ENCODE peak calls at places on chromosomes 16 and 17, in nine cellular contexts. Z, R, H, F, J, O, G, M and K are unnamed samples.

GRCh38 chr17:81511550-81511799 is 1.1 kb downstream of the ACTG1 start:
- DNase-seq in Z (no peak), R (no peak), H (no peak), F (no peak), J (no peak), O (no peak), G (no peak), M (no peak), K (no peak)

GRCh38 chr17:77581480-77581879 is 377.0 kb upstream of the TNRC6C start:
- DNase-seq in Z (no peak), R (peak; percentile 45), H (no peak), F (no peak), J (no peak), O (no peak), G (no peak), M (peak; percentile 59), K (no peak)

GRCh38 chr16:47779201-47780016 is 318.3 kb downstream of the PHKB start:
- DNase-seq in Z (peak; percentile 51), R (peak; percentile 11), H (no peak), F (no peak), J (no peak), O (no peak), G (peak; percentile 8), M (peak; percentile 52), K (no peak)

GRCh38 chr17:1907818-1908698 is 78.3 kb downstream of the RPA1 start:
- DNase-seq in Z (no peak), R (no peak), H (peak; percentile 41), F (no peak), J (no peak), O (peak; percentile 67), G (no peak), M (peak; percentile 53), K (no peak)

GRCh38 chr16:31876955-31877828 is 3.6 kb downstream of the ZNF267 start:
- DNase-seq in Z (no peak), R (peak; percentile 46), H (no peak), F (no peak), J (no peak), O (no peak), G (no peak), M (peak; percentile 95), K (no peak)

GRCh38 chr16:56451753-56452689 is 667 bp downstream of the OGFOD1 start:
- DNase-seq in Z (no peak), R (peak; percentile 11), H (peak; percentile 28), F (no peak), J (no peak), O (no peak), G (no peak), M (peak; percentile 45), K (no peak)

GRCh38 chr17:45222273-45222993 is 748 bp downstream of the FMNL1 start:
- DNase-seq in Z (no peak), R (no peak), H (peak; percentile 62), F (no peak), J (no peak), O (no peak), G (no peak), M (no peak), K (no peak)

GRCh38 chr16:87076950-87077749 is 240.0 kb downstream of the C16orf95 start:
- DNase-seq in Z (no peak), R (peak; percentile 79), H (peak; percentile 91), F (peak; percentile 36), J (peak; percentile 69), O (no peak), G (no peak), M (peak; percentile 57), K (no peak)

GRCh38 chr16:87471278-87472141 is 21.3 kb downstream of the ZCCHC14 start:
- DNase-seq in Z (no peak), R (no peak), H (no peak), F (no peak), J (no peak), O (no peak), G (no peak), M (no peak), K (no peak)

GRCh38 chr16:80806957-80807356 is 2.6 kb upstream of the CDYL2 start:
- DNase-seq in Z (no peak), R (peak; percentile 7), H (no peak), F (no peak), J (no peak), O (no peak), G (no peak), M (peak; percentile 81), K (no peak)

GRCh38 chr16:87697256-87697655 is 68.5 kb downstream of the KLHDC4 start:
- DNase-seq in Z (peak; percentile 73), R (no peak), H (no peak), F (no peak), J (no peak), O (no peak), G (no peak), M (no peak), K (no peak)

GRCh38 chr17:44581868-44582267 is 24.6 kb downstream of the FZD2 start:
- DNase-seq in Z (peak; percentile 25), R (peak; percentile 68), H (peak; percentile 37), F (no peak), J (no peak), O (no peak), G (no peak), M (no peak), K (no peak)

GRCh38 chr16:55499951-55500350 is 8.9 kb upstream of the LPCAT2 start:
- DNase-seq in Z (no peak), R (peak; percentile 40), H (no peak), F (peak; percentile 26), J (no peak), O (no peak), G (no peak), M (peak; percentile 100), K (no peak)

GRCh38 chr16:50742521-50743150 is 750 bp downstream of the CYLD start:
- DNase-seq in Z (no peak), R (no peak), H (peak; percentile 44), F (no peak), J (no peak), O (no peak), G (peak; percentile 62), M (peak; percentile 55), K (peak; percentile 35)

GRCh38 chr16:88454315-88455057 is 1.4 kb downstream of the ZFPM1 start:
- DNase-seq in Z (no peak), R (peak; percentile 46), H (peak; percentile 59), F (no peak), J (peak; percentile 56), O (no peak), G (peak; percentile 54), M (no peak), K (no peak)

GRCh38 chr17:77696720-77697460 is 261.6 kb upstream of the TNRC6C start:
- DNase-seq in Z (no peak), R (no peak), H (no peak), F (no peak), J (no peak), O (no peak), G (peak; percentile 9), M (no peak), K (no peak)

GRCh38 chr16:81263470-81264200 is 25.1 kb downstream of the BCO1 start:
- DNase-seq in Z (peak; percentile 70), R (no peak), H (no peak), F (no peak), J (no peak), O (no peak), G (peak; percentile 62), M (peak; percentile 94), K (no peak)

GRCh38 chr17:63550816-63551639 is 751 bp downstream of the DCAF7 start:
- DNase-seq in Z (no peak), R (peak; percentile 38), H (peak; percentile 41), F (no peak), J (peak; percentile 19), O (peak; percentile 48), G (no peak), M (peak; percentile 58), K (no peak)

GRCh38 chr17:17481860-17482259 is 5.1 kb downstream of the MED9 start:
- DNase-seq in Z (no peak), R (no peak), H (no peak), F (no peak), J (no peak), O (no peak), G (no peak), M (no peak), K (no peak)

GRCh38 chr17:82849076-82849945 is 9.5 kb upstream of the ZNF750 start:
- DNase-seq in Z (peak; percentile 52), R (no peak), H (no peak), F (no peak), J (no peak), O (no peak), G (no peak), M (no peak), K (no peak)
- H3K27ac ChIP-seq in Z (no peak overlapping the region), R (no peak overlapping the region), H (no peak overlapping the region), F (no peak overlapping the region), J (no peak overlapping the region), O (no peak overlapping the region), G (no peak overlapping the region), M (no peak overlapping the region), K (no peak overlapping the region)

GRCh38 chr17:38925263-38925995 is at the start of gene LASP1NB:
- DNase-seq in Z (no peak), R (no peak), H (peak; percentile 43), F (no peak), J (peak; percentile 25), O (no peak), G (peak; percentile 79), M (peak; percentile 54), K (peak; percentile 76)
- H3K27ac ChIP-seq in Z (no peak within 1 kb of the TSS), R (no peak within 1 kb of the TSS), H (no peak within 1 kb of the TSS), F (peak within 1 kb of the TSS; percentile 14), J (peak within 1 kb of the TSS; percentile 9), O (peak within 1 kb of the TSS; percentile 11), G (peak within 1 kb of the TSS; percentile 0), M (no peak within 1 kb of the TSS), K (peak within 1 kb of the TSS; percentile 85)

DNA sequence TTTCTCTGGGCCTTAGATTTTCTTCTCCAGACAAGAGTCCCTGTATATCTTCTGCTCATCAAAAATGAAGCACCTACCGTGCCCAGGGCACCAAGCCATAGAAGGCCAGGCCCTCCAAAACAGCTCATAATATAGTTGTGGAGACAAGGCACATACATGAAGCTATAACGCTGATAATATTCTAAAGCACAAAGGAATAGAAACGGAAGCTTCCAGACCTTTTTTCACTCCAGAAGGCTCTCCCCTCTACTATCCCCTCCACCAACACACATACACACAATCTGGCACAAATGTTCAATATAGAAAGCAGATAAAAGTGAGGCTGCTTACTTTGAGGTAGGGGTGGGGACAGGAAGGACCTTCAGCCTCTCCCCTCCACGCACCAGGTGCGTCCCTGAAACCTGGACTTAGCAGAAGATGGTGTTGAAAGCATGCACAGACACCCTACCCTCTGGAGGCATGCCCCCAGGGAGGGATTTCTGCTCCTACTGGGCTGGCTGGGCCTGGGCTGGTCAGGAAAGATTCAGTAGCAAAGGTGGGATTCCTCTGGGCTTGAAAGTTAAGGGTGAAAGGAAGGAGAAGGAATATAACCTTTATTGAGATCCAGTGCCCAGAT is 14.1 kb upstream of the SUPT4H1 start:
- DNase-seq in Z (no peak), R (no peak), H (peak; percentile 54), F (no peak), J (no peak), O (no peak), G (no peak), M (no peak), K (no peak)
- H3K27ac ChIP-seq in Z (no peak overlapping the region), R (no peak overlapping the region), H (peak overlapping the region; percentile 36), F (no peak overlapping the region), J (no peak overlapping the region), O (no peak overlapping the region), G (no peak overlapping the region), M (no peak overlapping the region), K (no peak overlapping the region)

GRCh38 chr16:22120440-22120839 is 28.1 kb downstream of the VWA3A start:
- DNase-seq in Z (no peak), R (no peak), H (no peak), F (no peak), J (no peak), O (no peak), G (no peak), M (no peak), K (no peak)

GRCh38 chr16:22117666-22118065 is 25.3 kb downstream of the VWA3A start:
- DNase-seq in Z (no peak), R (no peak), H (no peak), F (no peak), J (no peak), O (no peak), G (no peak), M (peak; percentile 5), K (no peak)

GRCh38 chr16:22116095-22116700 is 23.9 kb downstream of the VWA3A start:
- DNase-seq in Z (no peak), R (no peak), H (no peak), F (no peak), J (no peak), O (no peak), G (no peak), M (no peak), K (no peak)
- H3K27ac ChIP-seq in Z (no peak overlapping the region), R (no peak overlapping the region), H (no peak overlapping the region), F (no peak overlapping the region), J (no peak overlapping the region), O (no peak overlapping the region), G (no peak overlapping the region), M (no peak overlapping the region), K (no peak overlapping the region)